ENCODE peak calls at places on chromosome 19, in five cellular contexts. P is stimulated activated CD4-positive, alpha-beta T cell treated with anti-CD3 and anti-CD28 coated beads, Interleukin-2, amount 100 ng/mL, for 48 hours; R is NCI-H774; J is occipital lobe; M is astrocyte of the cerebellum. K is an unnamed sample.

GRCh38 chr19:33883869-33884519 is 87.3 kb downstream of the KCTD15 start:
- DNase-seq in P (no peak), R (no peak), J (no peak), M (no peak), K (no peak)

GRCh38 chr19:58575183-58576041 is 2.3 kb upstream of the MZF1 start:
- DNase-seq in P (peak; percentile 73), R (no peak), J (no peak), M (peak; percentile 69), K (no peak)

GRCh38 chr19:42228640-42229039 is 8.5 kb downstream of the ZNF526 start:
- DNase-seq in P (no peak), R (no peak), J (no peak), M (no peak), K (no peak)

GRCh38 chr19:48752511-48753365 is at the start of gene FUT1:
- DNase-seq in P (no peak), R (peak; percentile 91), J (no peak), M (no peak), K (peak; percentile 95)

GRCh38 chr19:15251749-15252397 is 19.6 kb upstream of the EPHX3 start:
- DNase-seq in P (no peak), R (no peak), J (no peak), M (peak; percentile 94), K (no peak)

GRCh38 chr19:4518345-4519171 is at the start of gene PLIN4:
- DNase-seq in P (no peak), R (no peak), J (no peak), M (no peak), K (no peak)

GRCh38 chr19:11708457-11708856 is 30.3 kb downstream of the ZNF823 start:
- DNase-seq in P (no peak), R (no peak), J (no peak), M (no peak), K (no peak)

GRCh38 chr19:41995959-41996797 is 2.1 kb upstream of the ATP1A3 start:
- DNase-seq in P (no peak), R (no peak), J (peak; percentile 31), M (no peak), K (peak; percentile 65)

GRCh38 chr19:29663861-29664752 is 1.2 kb upstream of the PLEKHF1 start:
- DNase-seq in P (no peak), R (no peak), J (no peak), M (no peak), K (no peak)

GRCh38 chr19:3655402-3656072 is 28.9 kb upstream of the CACTIN start:
- DNase-seq in P (no peak), R (no peak), J (peak; percentile 85), M (peak; percentile 61), K (no peak)

GRCh38 chr19:16349551-16350171 is 25.0 kb downstream of the KLF2 start:
- DNase-seq in P (no peak), R (no peak), J (no peak), M (no peak), K (no peak)

GRCh38 chr19:56252699-56253422 is 19.7 kb upstream of the EDDM13 start:
- DNase-seq in P (peak; percentile 78), R (no peak), J (no peak), M (peak; percentile 24), K (peak; percentile 56)

GRCh38 chr19:18635831-18636182 is 1.0 kb upstream of the KLHL26 start:
- DNase-seq in P (no peak), R (no peak), J (no peak), M (no peak), K (no peak)

GRCh38 chr19:4302238-4302630 is at the start of gene TMIGD2:
- DNase-seq in P (no peak), R (no peak), J (no peak), M (no peak), K (no peak)

GRCh38 chr19:9768175-9769112 is at the start of gene ZNF846:
- DNase-seq in P (peak; percentile 87), R (peak; percentile 96), J (peak; percentile 85), M (peak; percentile 82), K (peak; percentile 96)

GRCh38 chr19:46648070-46648960 is 12.3 kb upstream of the GNG8 start:
- DNase-seq in P (no peak), R (no peak), J (no peak), M (no peak), K (no peak)

GRCh38 chr19:38850976-38851621 is 1.3 kb upstream of the HNRNPL start:
- DNase-seq in P (no peak), R (no peak), J (no peak), M (no peak), K (peak; percentile 27)

GRCh38 chr19:1943661-1944087 is 2.7 kb downstream of the CSNK1G2 start:
- DNase-seq in P (no peak), R (no peak), J (no peak), M (no peak), K (no peak)

GRCh38 chr19:11887618-11888531 is at the start of gene ZNF69:
- DNase-seq in P (peak; percentile 45), R (no peak), J (peak; percentile 68), M (peak; percentile 27), K (peak; percentile 4)

GRCh38 chr19:47229674-47230121 is 1.3 kb downstream of the BBC3 start:
- DNase-seq in P (no peak), R (no peak), J (peak; percentile 38), M (no peak), K (no peak)

GRCh38 chr19:32233885-32234284 is 111.5 kb upstream of the ZNF507 start:
- DNase-seq in P (no peak), R (no peak), J (no peak), M (no peak), K (no peak)

GRCh38 chr19:4678881-4679379 is 8.8 kb upstream of the MYDGF start:
- DNase-seq in P (peak; percentile 15), R (no peak), J (no peak), M (no peak), K (no peak)

GRCh38 chr19:906480-906879 is 6.5 kb downstream of the R3HDM4 start:
- DNase-seq in P (no peak), R (no peak), J (no peak), M (no peak), K (no peak)

GRCh38 chr19:18519962-18520847 is 1.7 kb downstream of the ELL start:
- DNase-seq in P (peak; percentile 42), R (peak; percentile 30), J (no peak), M (peak; percentile 29), K (peak; percentile 35)

GRCh38 chr19:39544201-39544903 is 4.4 kb upstream of the EID2 start:
- DNase-seq in P (no peak), R (no peak), J (no peak), M (no peak), K (no peak)

GRCh38 chr19:40438284-40438683 is 5.9 kb downstream of the SERTAD3 start:
- DNase-seq in P (no peak), R (no peak), J (no peak), M (no peak), K (no peak)

GRCh38 chr19:7831452-7831851 is 1.4 kb downstream of the EVI5L start:
- DNase-seq in P (no peak), R (no peak), J (no peak), M (no peak), K (no peak)

GRCh38 chr19:48922548-48923490 is 10.7 kb upstream of the DHDH start:
- DNase-seq in P (no peak), R (no peak), J (no peak), M (no peak), K (no peak)

GRCh38 chr19:18594096-18594823 is 5.7 kb downstream of the REX1BD start:
- DNase-seq in P (peak; percentile 79), R (peak; percentile 72), J (no peak), M (peak; percentile 50), K (peak; percentile 63)

GRCh38 chr19:4638828-4639530 is at the start of gene TNFAIP8L1:
- DNase-seq in P (peak; percentile 100), R (peak; percentile 92), J (peak; percentile 94), M (peak; percentile 80), K (peak; percentile 80)

GRCh38 chr19:6568816-6569215 is 22.1 kb downstream of the CD70 start:
- DNase-seq in P (no peak), R (no peak), J (no peak), M (no peak), K (no peak)

GRCh38 chr19:18406749-18407148 is 9.3 kb upstream of the LRRC25 start:
- DNase-seq in P (no peak), R (no peak), J (no peak), M (no peak), K (no peak)

GRCh38 chr19:2274937-2275535 is 6.9 kb downstream of the PEAK3 start:
- DNase-seq in P (no peak), R (peak; percentile 10), J (peak; percentile 49), M (peak; percentile 44), K (peak; percentile 76)

GRCh38 chr19:14475251-14476073 is at the start of gene PTGER1:
- DNase-seq in P (peak; percentile 47), R (no peak), J (no peak), M (no peak), K (peak; percentile 6)

GRCh38 chr19:41541990-41542584 is 33.9 kb upstream of the CEACAM21 start:
- DNase-seq in P (peak; percentile 73), R (peak; percentile 1), J (no peak), M (no peak), K (peak; percentile 25)

GRCh38 chr19:374183-374885 is 29.7 kb upstream of the MIER2 start:
- DNase-seq in P (no peak), R (peak; percentile 36), J (no peak), M (no peak), K (no peak)

GRCh38 chr19:41409288-41409687 is 11.7 kb downstream of the BCKDHA start:
- DNase-seq in P (no peak), R (peak; percentile 67), J (no peak), M (no peak), K (no peak)